ENCODE peak calls at places on chromosomes 3 and 15, in seven cellular contexts. One of them, this sample, is unnamed.

GRCh38 chr3:184343200-184343876 is 5.9 kb downstream of the FAM131A start:
- DNase-seq in spleen: no peak
- DNase-seq in activated CD4-positive, alpha-beta T cell treated with anti-CD3 and anti-CD28 coated beads for 36 hours: no peak
- DNase-seq in DMS 273 treated with DMSO at 0.1 percent for 48 hours: no peak
- DNase-seq in GM12865: no peak
- DNase-seq in RPMI7951: peak; percentile 35
- DNase-seq in HT-29: no peak
- DNase-seq in this sample: no peak

GRCh38 chr3:15324335-15324734 is 8.1 kb downstream of the SH3BP5 start:
- DNase-seq in spleen: no peak
- DNase-seq in activated CD4-positive, alpha-beta T cell treated with anti-CD3 and anti-CD28 coated beads for 36 hours: no peak
- DNase-seq in DMS 273 treated with DMSO at 0.1 percent for 48 hours: no peak
- DNase-seq in GM12865: no peak
- DNase-seq in RPMI7951: no peak
- DNase-seq in HT-29: no peak
- DNase-seq in this sample: no peak

GRCh38 chr3:133939496-133939835 is 43.8 kb upstream of the RAB6B start:
- DNase-seq in spleen: peak; percentile 17
- DNase-seq in activated CD4-positive, alpha-beta T cell treated with anti-CD3 and anti-CD28 coated beads for 36 hours: no peak
- DNase-seq in DMS 273 treated with DMSO at 0.1 percent for 48 hours: no peak
- DNase-seq in GM12865: no peak
- DNase-seq in RPMI7951: no peak
- DNase-seq in HT-29: no peak
- DNase-seq in this sample: no peak

GRCh38 chr3:196942915-196943277 is 568 bp upstream of the NCBP2 start:
- DNase-seq in spleen: no peak
- DNase-seq in activated CD4-positive, alpha-beta T cell treated with anti-CD3 and anti-CD28 coated beads for 36 hours: peak; percentile 37
- DNase-seq in DMS 273 treated with DMSO at 0.1 percent for 48 hours: no peak
- DNase-seq in GM12865: peak; percentile 52
- DNase-seq in RPMI7951: peak; percentile 10
- DNase-seq in HT-29: peak; percentile 36
- DNase-seq in this sample: peak; percentile 4

GRCh38 chr15:47466357-47466756 is 250.9 kb upstream of the SEMA6D start:
- DNase-seq in spleen: no peak
- DNase-seq in activated CD4-positive, alpha-beta T cell treated with anti-CD3 and anti-CD28 coated beads for 36 hours: no peak
- DNase-seq in DMS 273 treated with DMSO at 0.1 percent for 48 hours: no peak
- DNase-seq in GM12865: no peak
- DNase-seq in RPMI7951: no peak
- DNase-seq in HT-29: no peak
- DNase-seq in this sample: no peak

GRCh38 chr3:130699765-130700164 is 46.9 kb downstream of the PIK3R4 start:
- DNase-seq in spleen: no peak
- DNase-seq in activated CD4-positive, alpha-beta T cell treated with anti-CD3 and anti-CD28 coated beads for 36 hours: no peak
- DNase-seq in DMS 273 treated with DMSO at 0.1 percent for 48 hours: no peak
- DNase-seq in GM12865: peak; percentile 42
- DNase-seq in RPMI7951: peak; percentile 31
- DNase-seq in HT-29: peak; percentile 54
- DNase-seq in this sample: peak; percentile 50

GRCh38 chr15:50675524-50676144 is 11.0 kb downstream of the TRPM7 start:
- DNase-seq in spleen: no peak
- DNase-seq in activated CD4-positive, alpha-beta T cell treated with anti-CD3 and anti-CD28 coated beads for 36 hours: no peak
- DNase-seq in DMS 273 treated with DMSO at 0.1 percent for 48 hours: no peak
- DNase-seq in GM12865: peak; percentile 21
- DNase-seq in RPMI7951: peak; percentile 35
- DNase-seq in HT-29: peak; percentile 66
- DNase-seq in this sample: peak; percentile 38

GRCh38 chr3:139455855-139456254 is 20.5 kb downstream of the RBP2 start:
- DNase-seq in spleen: no peak
- DNase-seq in activated CD4-positive, alpha-beta T cell treated with anti-CD3 and anti-CD28 coated beads for 36 hours: no peak
- DNase-seq in DMS 273 treated with DMSO at 0.1 percent for 48 hours: peak; percentile 96
- DNase-seq in GM12865: peak; percentile 4
- DNase-seq in RPMI7951: no peak
- DNase-seq in HT-29: no peak
- DNase-seq in this sample: no peak

GRCh38 chr3:116443096-116443793 is 2.0 kb downstream of the LSAMP start:
- DNase-seq in spleen: no peak
- DNase-seq in activated CD4-positive, alpha-beta T cell treated with anti-CD3 and anti-CD28 coated beads for 36 hours: no peak
- DNase-seq in DMS 273 treated with DMSO at 0.1 percent for 48 hours: no peak
- DNase-seq in GM12865: no peak
- DNase-seq in RPMI7951: no peak
- DNase-seq in HT-29: no peak
- DNase-seq in this sample: peak; percentile 21

GRCh38 chr3:37272743-37273142 is 98.4 kb upstream of the LRRFIP2 start:
- DNase-seq in spleen: no peak
- DNase-seq in activated CD4-positive, alpha-beta T cell treated with anti-CD3 and anti-CD28 coated beads for 36 hours: no peak
- DNase-seq in DMS 273 treated with DMSO at 0.1 percent for 48 hours: no peak
- DNase-seq in GM12865: no peak
- DNase-seq in RPMI7951: no peak
- DNase-seq in HT-29: no peak
- DNase-seq in this sample: no peak

GRCh38 chr15:46786886-46787285 is 930.4 kb upstream of the SEMA6D start:
- DNase-seq in spleen: no peak
- DNase-seq in activated CD4-positive, alpha-beta T cell treated with anti-CD3 and anti-CD28 coated beads for 36 hours: no peak
- DNase-seq in DMS 273 treated with DMSO at 0.1 percent for 48 hours: no peak
- DNase-seq in GM12865: peak; percentile 56
- DNase-seq in RPMI7951: no peak
- DNase-seq in HT-29: peak; percentile 16
- DNase-seq in this sample: peak; percentile 46

GRCh38 chr3:24288538-24289236 is 206.0 kb downstream of the THRB start:
- DNase-seq in spleen: no peak
- DNase-seq in activated CD4-positive, alpha-beta T cell treated with anti-CD3 and anti-CD28 coated beads for 36 hours: no peak
- DNase-seq in DMS 273 treated with DMSO at 0.1 percent for 48 hours: no peak
- DNase-seq in GM12865: no peak
- DNase-seq in RPMI7951: no peak
- DNase-seq in HT-29: no peak
- DNase-seq in this sample: no peak

GRCh38 chr3:46692566-46692983 is 904 bp downstream of the ALS2CL start:
- DNase-seq in spleen: no peak
- DNase-seq in activated CD4-positive, alpha-beta T cell treated with anti-CD3 and anti-CD28 coated beads for 36 hours: no peak
- DNase-seq in DMS 273 treated with DMSO at 0.1 percent for 48 hours: no peak
- DNase-seq in GM12865: no peak
- DNase-seq in RPMI7951: no peak
- DNase-seq in HT-29: peak; percentile 78
- DNase-seq in this sample: no peak

GRCh38 chr3:45551214-45552010 is 43.1 kb upstream of the LIMD1 start:
- DNase-seq in spleen: no peak
- DNase-seq in activated CD4-positive, alpha-beta T cell treated with anti-CD3 and anti-CD28 coated beads for 36 hours: no peak
- DNase-seq in DMS 273 treated with DMSO at 0.1 percent for 48 hours: no peak
- DNase-seq in GM12865: no peak
- DNase-seq in RPMI7951: peak; percentile 100
- DNase-seq in HT-29: no peak
- DNase-seq in this sample: peak; percentile 72

GRCh38 chr3:177347611-177348010 is 150.3 kb upstream of the TBL1XR1 start:
- DNase-seq in spleen: no peak
- DNase-seq in activated CD4-positive, alpha-beta T cell treated with anti-CD3 and anti-CD28 coated beads for 36 hours: no peak
- DNase-seq in DMS 273 treated with DMSO at 0.1 percent for 48 hours: no peak
- DNase-seq in GM12865: no peak
- DNase-seq in RPMI7951: no peak
- DNase-seq in HT-29: no peak
- DNase-seq in this sample: no peak

GRCh38 chr3:40995271-40995670 is 204.0 kb upstream of the CTNNB1 start:
- DNase-seq in spleen: no peak
- DNase-seq in activated CD4-positive, alpha-beta T cell treated with anti-CD3 and anti-CD28 coated beads for 36 hours: no peak
- DNase-seq in DMS 273 treated with DMSO at 0.1 percent for 48 hours: no peak
- DNase-seq in GM12865: no peak
- DNase-seq in RPMI7951: no peak
- DNase-seq in HT-29: no peak
- DNase-seq in this sample: no peak

GRCh38 chr3:127547761-127548605 is 42.5 kb downstream of the TPRA1 start:
- DNase-seq in spleen: peak; percentile 93
- DNase-seq in activated CD4-positive, alpha-beta T cell treated with anti-CD3 and anti-CD28 coated beads for 36 hours: peak; percentile 89
- DNase-seq in DMS 273 treated with DMSO at 0.1 percent for 48 hours: no peak
- DNase-seq in GM12865: peak; percentile 56
- DNase-seq in RPMI7951: peak; percentile 53
- DNase-seq in HT-29: peak; percentile 54
- DNase-seq in this sample: peak; percentile 61

GRCh38 chr3:110732420-110732819 is 339.2 kb upstream of the NECTIN3 start:
- DNase-seq in spleen: no peak
- DNase-seq in activated CD4-positive, alpha-beta T cell treated with anti-CD3 and anti-CD28 coated beads for 36 hours: no peak
- DNase-seq in DMS 273 treated with DMSO at 0.1 percent for 48 hours: no peak
- DNase-seq in GM12865: no peak
- DNase-seq in RPMI7951: no peak
- DNase-seq in HT-29: no peak
- DNase-seq in this sample: no peak

GRCh38 chr15:57367556-57367955 is 8.7 kb upstream of the CGNL1 start:
- DNase-seq in spleen: no peak
- DNase-seq in activated CD4-positive, alpha-beta T cell treated with anti-CD3 and anti-CD28 coated beads for 36 hours: no peak
- DNase-seq in DMS 273 treated with DMSO at 0.1 percent for 48 hours: no peak
- DNase-seq in GM12865: no peak
- DNase-seq in RPMI7951: no peak
- DNase-seq in HT-29: no peak
- DNase-seq in this sample: no peak

GRCh38 chr3:181614878-181615277 is 96.8 kb upstream of the SOX2 start:
- DNase-seq in spleen: no peak
- DNase-seq in activated CD4-positive, alpha-beta T cell treated with anti-CD3 and anti-CD28 coated beads for 36 hours: no peak
- DNase-seq in DMS 273 treated with DMSO at 0.1 percent for 48 hours: no peak
- DNase-seq in GM12865: no peak
- DNase-seq in RPMI7951: no peak
- DNase-seq in HT-29: no peak
- DNase-seq in this sample: no peak

GRCh38 chr3:139534992-139535879 is 4.3 kb downstream of the RBP1 start:
- DNase-seq in spleen: no peak
- DNase-seq in activated CD4-positive, alpha-beta T cell treated with anti-CD3 and anti-CD28 coated beads for 36 hours: no peak
- DNase-seq in DMS 273 treated with DMSO at 0.1 percent for 48 hours: peak; percentile 87
- DNase-seq in GM12865: peak; percentile 7
- DNase-seq in RPMI7951: peak; percentile 94
- DNase-seq in HT-29: peak; percentile 20
- DNase-seq in this sample: no peak

GRCh38 chr3:100838157-100838556 is 128.9 kb downstream of the TFG start:
- DNase-seq in spleen: no peak
- DNase-seq in activated CD4-positive, alpha-beta T cell treated with anti-CD3 and anti-CD28 coated beads for 36 hours: no peak
- DNase-seq in DMS 273 treated with DMSO at 0.1 percent for 48 hours: no peak
- DNase-seq in GM12865: no peak
- DNase-seq in RPMI7951: no peak
- DNase-seq in HT-29: no peak
- DNase-seq in this sample: no peak

GRCh38 chr3:112984485-112984884 is 6.3 kb upstream of the GTPBP8 start:
- DNase-seq in spleen: no peak
- DNase-seq in activated CD4-positive, alpha-beta T cell treated with anti-CD3 and anti-CD28 coated beads for 36 hours: peak; percentile 48
- DNase-seq in DMS 273 treated with DMSO at 0.1 percent for 48 hours: no peak
- DNase-seq in GM12865: peak; percentile 40
- DNase-seq in RPMI7951: peak; percentile 12
- DNase-seq in HT-29: no peak
- DNase-seq in this sample: peak; percentile 53

This sample was measured in foreskin melanocyte.